ENCODE peak calls at places on chromosomes 6 and 20, in five cellular contexts. One of them, this sample, is unnamed.

GRCh38 chr20:59578602-59579403 is 25.5 kb upstream of the PHACTR3 start:
- DNase-seq in T follicular helper cell: no peak
- DNase-seq in adipocyte: no peak
- DNase-seq in A172: no peak
- DNase-seq in DMS 273 treated with DMSO at 0.1 percent for 48 hours: no peak
- DNase-seq in this sample: no peak

GRCh38 chr6:118489990-118490389 is 58.1 kb upstream of the PLN start:
- DNase-seq in T follicular helper cell: no peak
- DNase-seq in A172: no peak
- DNase-seq in adipocyte: no peak
- DNase-seq in DMS 273 treated with DMSO at 0.1 percent for 48 hours: no peak
- DNase-seq in this sample: no peak

GRCh38 chr20:25269833-25270170 is 21.9 kb downstream of the PYGB start:
- DNase-seq in A172: no peak
- DNase-seq in T follicular helper cell: no peak
- DNase-seq in DMS 273 treated with DMSO at 0.1 percent for 48 hours: no peak
- DNase-seq in adipocyte: no peak
- DNase-seq in this sample: no peak

GRCh38 chr6:56692586-56693245 is 50.0 kb upstream of the DST start:
- DNase-seq in A172: peak
- DNase-seq in T follicular helper cell: no peak
- DNase-seq in adipocyte: peak
- DNase-seq in DMS 273 treated with DMSO at 0.1 percent for 48 hours: no peak
- DNase-seq in this sample: no peak

GRCh38 chr6:72657798-72658197 is 35.9 kb downstream of the KCNQ5 start:
- DNase-seq in adipocyte: peak
- DNase-seq in DMS 273 treated with DMSO at 0.1 percent for 48 hours: no peak
- DNase-seq in A172: no peak
- DNase-seq in T follicular helper cell: no peak
- DNase-seq in this sample: no peak

GRCh38 chr20:45810191-45810590 is 2.3 kb upstream of the UBE2C start:
- DNase-seq in DMS 273 treated with DMSO at 0.1 percent for 48 hours: no peak
- DNase-seq in A172: no peak
- DNase-seq in T follicular helper cell: no peak
- DNase-seq in adipocyte: no peak
- DNase-seq in this sample: no peak

GRCh38 chr6:96963809-96964208 is 39.3 kb downstream of the KLHL32 start:
- DNase-seq in adipocyte: no peak
- DNase-seq in A172: no peak
- DNase-seq in T follicular helper cell: no peak
- DNase-seq in DMS 273 treated with DMSO at 0.1 percent for 48 hours: no peak
- DNase-seq in this sample: no peak

GRCh38 chr6:85594197-85594930 is 706 bp upstream of the SNX14 start:
- DNase-seq in A172: peak
- DNase-seq in adipocyte: no peak
- DNase-seq in DMS 273 treated with DMSO at 0.1 percent for 48 hours: no peak
- DNase-seq in T follicular helper cell: peak
- DNase-seq in this sample: peak

GRCh38 chr6:45421700-45422540 is 44.2 kb upstream of the SUPT3H start:
- DNase-seq in T follicular helper cell: peak
- DNase-seq in adipocyte: peak
- DNase-seq in DMS 273 treated with DMSO at 0.1 percent for 48 hours: no peak
- DNase-seq in A172: peak
- DNase-seq in this sample: peak

This sample was measured in effector CD4-positive, alpha-beta T cell.